ENCODE peak calls at places on chromosomes 16 and 17, in four cellular contexts. J is K562, E is WTC11, D is HepG2. S is an unnamed sample.

GRCh38 chr16:9159839-9160550 is 68.6 kb downstream of the HAPSTR1 start:
- DNase-seq in D (peak; percentile 67), E (peak; percentile 87), J (peak; percentile 72), S (peak; percentile 69)

GRCh38 chr17:39754161-39754957 is 16.6 kb downstream of the GRB7 start:
- DNase-seq in D (peak; percentile 87), E (peak; percentile 81), J (peak; percentile 84), S (peak; percentile 85)

GRCh38 chr16:53061701-53062159 is 6.9 kb downstream of the CHD9 start:
- DNase-seq in E (no peak), D (peak; percentile 70), J (no peak), S (no peak)

GRCh38 chr16:9262941-9263340 is 171.5 kb downstream of the HAPSTR1 start:
- DNase-seq in E (no peak), J (no peak), D (no peak), S (no peak)

GRCh38 chr17:67359960-67360817 is 6.2 kb downstream of the PSMD12 start:
- DNase-seq in J (peak; percentile 48), E (no peak), D (no peak), S (no peak)

GRCh38 chr17:80253631-80254395 is 6.8 kb upstream of the RNF213 start:
- DNase-seq in J (peak; percentile 17), D (no peak), E (no peak), S (no peak)

GRCh38 chr17:46976626-46977270 is 2.3 kb downstream of the RPRML start:
- DNase-seq in J (peak; percentile 86), E (no peak), D (no peak), S (peak; percentile 50)

GRCh38 chr17:9862949-9863348 is 37.2 kb downstream of the GLP2R start:
- DNase-seq in J (no peak), E (no peak), D (no peak), S (no peak)

GRCh38 chr17:38444151-38444550 is 15.9 kb downstream of the ARHGAP23 start:
- DNase-seq in E (peak; percentile 76), D (peak; percentile 57), J (peak; percentile 71), S (peak; percentile 77)

GRCh38 chr16:72788269-72788809 is 259.6 kb downstream of the ZFHX3 start:
- DNase-seq in E (no peak), J (no peak), D (no peak), S (no peak)

GRCh38 chr17:7992516-7992915 is 9.9 kb upstream of the GUCY2D start:
- DNase-seq in J (no peak), D (no peak), E (no peak), S (no peak)

GRCh38 chr17:8470447-8471047 is 34.9 kb downstream of the NDEL1 start:
- DNase-seq in D (no peak), E (no peak), J (no peak), S (no peak)

GRCh38 chr17:64505320-64506200 is 529 bp downstream of the DDX5 start:
- DNase-seq in J (peak; percentile 88), D (peak; percentile 80), E (peak; percentile 81), S (peak; percentile 57)

GRCh38 chr16:56450901-56451752 is at the start of the genes NUDT21 and OGFOD1:
- DNase-seq in D (peak; percentile 99), E (peak; percentile 92), J (peak; percentile 97), S (peak; percentile 98)

GRCh38 chr17:65670667-65671371 is 109.4 kb upstream of the AXIN2 start:
- DNase-seq in E (no peak), D (peak; percentile 93), J (no peak), S (no peak)

GRCh38 chr17:78137392-78138203 is 7.0 kb downstream of the TMC8 start:
- DNase-seq in D (no peak), J (peak; percentile 84), E (peak; percentile 59), S (no peak)

GRCh38 chr16:4771646-4772045 is 4.7 kb upstream of the ZNF500 start:
- DNase-seq in E (no peak), D (no peak), J (no peak), S (no peak)

GRCh38 chr16:86074651-86075487 is 175.9 kb downstream of the IRF8 start:
- DNase-seq in J (no peak), E (no peak), D (no peak), S (no peak)

GRCh38 chr16:12406158-12406557 is 397.5 kb downstream of the CPPED1 start:
- DNase-seq in J (no peak), E (no peak), D (no peak), S (no peak)

GRCh38 chr16:86063696-86064405 is 164.9 kb downstream of the IRF8 start:
- DNase-seq in D (no peak), J (no peak), E (no peak), S (no peak)

GRCh38 chr17:6314311-6314710 is 120.6 kb downstream of the AIPL1 start:
- DNase-seq in D (no peak), E (no peak), J (no peak), S (no peak)

GRCh38 chr16:9370071-9370491 is 278.6 kb downstream of the HAPSTR1 start:
- DNase-seq in D (no peak), J (no peak), E (no peak), S (no peak)

GRCh38 chr16:64362193-64362592 is 759.7 kb downstream of the CDH11 start:
- DNase-seq in E (no peak), J (no peak), D (no peak), S (no peak)

GRCh38 chr17:79125503-79125902 is 50.9 kb downstream of the ENGASE start:
- DNase-seq in D (no peak), J (no peak), E (no peak), S (no peak)

GRCh38 chr16:19417640-19418039 is at the start of gene TMC5:
- DNase-seq in J (peak; percentile 33), E (no peak), D (no peak), S (no peak)

GRCh38 chr16:19418200-19418599 is 517 bp downstream of the TMC5 start:
- DNase-seq in E (no peak), J (no peak), D (no peak), S (no peak)

GRCh38 chr16:19415461-19415860 is 2.2 kb upstream of the TMC5 start:
- DNase-seq in D (no peak), E (no peak), J (no peak), S (no peak)

GRCh38 chr16:19415918-19416317 is 1.8 kb upstream of the TMC5 start:
- DNase-seq in D (no peak), E (no peak), J (no peak), S (no peak)

GRCh38 chr16:19419691-19420060 is 2.0 kb downstream of the TMC5 start:
- DNase-seq in D (no peak), E (no peak), J (no peak), S (no peak)
- TF ChIP-seq ELF4 in D (no peak), E (no peak), J (no peak), S (no peak)

GRCh38 chr16:66741131-66741900 is 10.1 kb downstream of the DYNC1LI2 start:
- DNase-seq in J (peak; percentile 40), E (no peak), D (peak; percentile 20), S (peak; percentile 35)
- TF ChIP-seq ELF4 in J (peak; percentile 58), E (no peak), D (no peak), S (no peak)

DNA sequence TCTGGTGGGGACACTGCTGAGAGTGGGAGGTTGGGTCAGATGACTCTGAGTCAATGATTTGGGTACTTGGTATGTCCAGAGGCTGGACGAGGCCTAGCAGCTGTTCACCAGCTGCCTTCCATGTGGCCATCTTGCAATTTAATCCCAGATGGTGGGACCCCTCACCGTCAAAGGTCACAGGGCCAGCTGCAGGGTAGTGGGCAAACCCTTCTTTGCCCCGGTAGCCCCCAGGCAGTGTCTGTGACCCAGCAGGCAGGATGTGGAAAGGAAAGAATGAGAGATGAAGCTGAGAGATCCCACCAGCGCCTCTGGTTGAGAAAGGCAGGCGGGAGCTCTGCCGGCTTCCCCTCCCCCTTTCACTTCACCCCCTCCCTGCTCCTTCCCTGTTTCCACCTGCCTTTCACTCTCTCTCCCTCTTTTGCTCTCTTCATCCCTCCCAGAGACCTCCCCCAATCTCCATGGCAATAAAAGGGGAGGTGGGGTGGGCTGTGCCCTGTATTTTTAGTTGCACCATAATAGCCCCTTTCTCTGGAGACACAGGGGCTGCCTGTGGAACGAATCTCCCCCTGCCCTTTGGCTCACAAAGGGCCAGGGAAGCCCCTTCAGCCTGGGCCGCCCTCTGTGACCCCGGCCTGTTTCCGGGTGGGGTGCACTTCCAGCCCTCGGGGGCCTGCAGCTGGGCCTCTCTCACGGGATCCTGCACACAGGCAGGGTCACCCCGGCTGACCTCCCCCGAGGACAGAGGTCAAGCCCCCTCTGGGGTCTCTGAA is 20.2 kb downstream of the CDK5RAP3 start:
- DNase-seq in E (no peak), D (no peak), J (no peak), S (no peak)
- TF ChIP-seq ELF4 in E (no peak), D (no peak), J (no peak), S (no peak)

DNA sequence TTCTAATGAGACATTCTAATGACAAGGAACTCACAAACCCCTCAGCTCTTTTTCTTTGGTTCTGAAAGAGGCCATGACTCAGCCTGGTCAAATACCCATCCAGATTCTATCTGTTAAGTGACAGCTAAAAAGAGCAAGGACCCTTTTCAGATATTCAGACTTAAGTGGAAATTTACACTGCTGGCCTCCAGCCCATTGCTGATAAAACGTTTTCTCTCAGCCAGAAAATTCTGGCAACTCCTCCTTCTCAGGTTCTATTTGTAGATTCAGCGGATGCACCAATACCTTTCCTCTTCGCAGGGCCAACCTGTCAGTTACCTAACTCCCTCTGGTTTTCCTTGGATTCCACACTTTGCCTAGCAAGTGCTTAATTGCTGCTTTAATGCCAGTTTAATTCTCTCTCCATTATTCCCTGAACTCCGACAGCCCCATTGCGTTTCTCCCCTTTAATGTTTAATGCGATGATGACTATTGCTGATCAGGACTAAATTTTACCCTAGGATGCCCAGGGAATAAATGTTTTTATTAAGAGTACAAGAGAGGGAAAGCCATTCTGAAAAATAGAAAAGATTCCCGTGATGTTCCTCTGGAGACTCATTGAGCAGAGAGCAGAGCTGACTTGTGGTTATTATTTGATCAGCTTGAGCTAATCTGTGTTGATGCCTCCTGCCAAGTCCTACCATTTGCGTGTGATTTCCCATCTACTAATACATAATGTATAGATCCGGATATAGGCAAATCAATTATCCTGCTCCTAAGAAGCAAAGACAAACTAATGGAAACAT is 35.8 kb upstream of the TOM1L1 start:
- DNase-seq in E (no peak), D (no peak), J (peak; percentile 69), S (no peak)
- TF ChIP-seq ELF4 in E (no peak), D (no peak), J (no peak), S (no peak)

GRCh38 chr17:72838581-72838980 is 253.9 kb downstream of the SLC39A11 start:
- DNase-seq in J (no peak), E (no peak), D (no peak), S (no peak)

GRCh38 chr17:72839086-72839728 is 253.3 kb downstream of the SLC39A11 start:
- DNase-seq in J (no peak), E (no peak), D (no peak), S (no peak)

GRCh38 chr17:72837335-72837734 is 255.2 kb downstream of the SLC39A11 start:
- DNase-seq in J (no peak), E (no peak), D (peak; percentile 59), S (no peak)

GRCh38 chr17:72838068-72838467 is 254.4 kb downstream of the SLC39A11 start:
- DNase-seq in J (no peak), D (no peak), E (no peak), S (no peak)

GRCh38 chr17:72840019-72840418 is 252.5 kb downstream of the SLC39A11 start:
- DNase-seq in D (no peak), J (no peak), E (no peak), S (no peak)
- TF ChIP-seq ELF4 in D (no peak), J (no peak), E (no peak), S (no peak)

S was measured in HEK293T.